ENCODE peak calls at places on chromosomes 1 and 21, in four cellular contexts. D is dermis microvascular lymphatic vessel endothelial cell; A is GM10248; J is activated naive CD8-positive, alpha-beta T cell treated with anti-CD3 and anti-CD28 coated beads, Interleukin-2, amount 50 U/mL, for 24 hours. T is an unnamed sample.
A peak's percentile ranks its signal among the peaks of the same experiment; 100 is the strongest.

GRCh38 chr1:93615201-93616150 is 66.2 kb downstream of the BCAR3 start:
- DNase-seq in D (no peak), A (peak; percentile 70), J (peak; percentile 52), T (peak; percentile 50)

GRCh38 chr1:44035726-44036408 is 4.6 kb upstream of the SLC6A9 start:
- DNase-seq in D (no peak), A (peak; percentile 10), J (no peak), T (peak; percentile 98)

GRCh38 chr21:45187646-45188045 is 100.0 kb downstream of the POFUT2 start:
- DNase-seq in D (no peak), A (no peak), J (no peak), T (no peak)

GRCh38 chr1:41024953-41025352 is 3.4 kb upstream of the SLFNL1 start:
- DNase-seq in D (no peak), A (no peak), J (no peak), T (no peak)

GRCh38 chr1:223326776-223327175 is 37.2 kb downstream of the SUSD4 start:
- DNase-seq in D (no peak), A (no peak), J (no peak), T (no peak)

GRCh38 chr1:12600880-12601633 is 17.0 kb downstream of the DHRS3 start:
- DNase-seq in D (no peak), A (peak; percentile 66), J (peak; percentile 54), T (peak; percentile 81)

GRCh38 chr1:209646558-209646957 is 5.7 kb downstream of the LAMB3 start:
- DNase-seq in D (no peak), A (no peak), J (no peak), T (no peak)

GRCh38 chr1:61477301-61477700 is 247.6 kb downstream of the TM2D1 start:
- DNase-seq in D (no peak), A (no peak), J (no peak), T (no peak)

GRCh38 chr1:24295547-24295946 is 23.6 kb upstream of the GRHL3 start:
- DNase-seq in D (no peak), A (no peak), J (no peak), T (no peak)

GRCh38 chr1:118989006-118989736 is 1.0 kb upstream of the TBX15 start:
- DNase-seq in D (no peak), A (no peak), J (no peak), T (no peak)

GRCh38 chr1:113938192-113938591 is 9.1 kb downstream of the HIPK1 start:
- DNase-seq in D (no peak), A (no peak), J (no peak), T (no peak)

GRCh38 chr1:9426291-9426711 is 113.0 kb upstream of the SLC25A33 start:
- DNase-seq in D (peak; percentile 34), A (peak; percentile 86), J (peak; percentile 74), T (no peak)

GRCh38 chr1:42952353-42953001 is 6.2 kb downstream of the SLC2A1 start:
- DNase-seq in D (no peak), A (peak; percentile 61), J (no peak), T (peak; percentile 62)

GRCh38 chr1:230163205-230163604 is 96.2 kb downstream of the GALNT2 start:
- DNase-seq in D (no peak), A (no peak), J (no peak), T (no peak)

GRCh38 chr1:216670118-216670870 is 52.9 kb downstream of the ESRRG start:
- DNase-seq in D (no peak), A (no peak), J (no peak), T (no peak)

GRCh38 chr1:172390620-172391491 is 29.6 kb upstream of the C1orf105 start:
- DNase-seq in D (no peak), A (peak; percentile 44), J (no peak), T (no peak)

GRCh38 chr1:5915587-5916571 is 76.3 kb downstream of the NPHP4 start:
- DNase-seq in D (peak; percentile 9), A (peak; percentile 74), J (peak; percentile 11), T (peak; percentile 53)

GRCh38 chr1:24095140-24095859 is 16.6 kb downstream of the MYOM3 start:
- DNase-seq in D (no peak), A (no peak), J (no peak), T (no peak)

GRCh38 chr21:38181101-38181500 is 75.7 kb upstream of the KCNJ15 start:
- DNase-seq in D (no peak), A (no peak), J (no peak), T (no peak)

GRCh38 chr1:30272288-30273020 is 450.9 kb downstream of the MATN1 start:
- DNase-seq in D (no peak), A (no peak), J (no peak), T (no peak)